ENCODE peak calls at places on chromosome 1, in nine cellular contexts. One of them, this sample, is unnamed.

GRCh38 chr1:55310517-55310927 is 95.4 kb upstream of the USP24 start:
- DNase-seq in transverse colon: no peak
- DNase-seq in stimulated activated CD4-positive, alpha-beta T cell treated with anti-CD3 and anti-CD28 coated beads, Interleukin-2, amount 100 ng/mL, for 48 hours: no peak
- DNase-seq in HTR-8/SVneo: peak
- DNase-seq in GM12865: no peak
- DNase-seq in upper lobe of right lung: no peak
- DNase-seq in ovary: no peak
- DNase-seq in CD8-positive, alpha-beta T cell: no peak
- DNase-seq in putamen: no peak
- DNase-seq in this sample: no peak

GRCh38 chr1:208820600-208821232 is 576.5 kb upstream of the PLXNA2 start:
- DNase-seq in transverse colon: no peak
- DNase-seq in stimulated activated CD4-positive, alpha-beta T cell treated with anti-CD3 and anti-CD28 coated beads, Interleukin-2, amount 100 ng/mL, for 48 hours: no peak
- DNase-seq in HTR-8/SVneo: no peak
- DNase-seq in GM12865: peak
- DNase-seq in upper lobe of right lung: no peak
- DNase-seq in ovary: no peak
- DNase-seq in CD8-positive, alpha-beta T cell: no peak
- DNase-seq in putamen: no peak
- DNase-seq in this sample: no peak

GRCh38 chr1:8127201-8127641 is 101.1 kb upstream of the ERRFI1 start:
- DNase-seq in transverse colon: no peak
- DNase-seq in stimulated activated CD4-positive, alpha-beta T cell treated with anti-CD3 and anti-CD28 coated beads, Interleukin-2, amount 100 ng/mL, for 48 hours: no peak
- DNase-seq in HTR-8/SVneo: no peak
- DNase-seq in GM12865: no peak
- DNase-seq in upper lobe of right lung: no peak
- DNase-seq in ovary: no peak
- DNase-seq in CD8-positive, alpha-beta T cell: no peak
- DNase-seq in putamen: no peak
- DNase-seq in this sample: no peak

GRCh38 chr1:23908453-23909341 is 4.5 kb downstream of the CNR2 start:
- DNase-seq in transverse colon: peak
- DNase-seq in stimulated activated CD4-positive, alpha-beta T cell treated with anti-CD3 and anti-CD28 coated beads, Interleukin-2, amount 100 ng/mL, for 48 hours: no peak
- DNase-seq in HTR-8/SVneo: no peak
- DNase-seq in GM12865: peak
- DNase-seq in upper lobe of right lung: no peak
- DNase-seq in ovary: no peak
- DNase-seq in CD8-positive, alpha-beta T cell: peak
- DNase-seq in putamen: no peak
- DNase-seq in this sample: no peak

GRCh38 chr1:219432966-219433365 is 179.9 kb downstream of the ZC3H11B start:
- DNase-seq in transverse colon: no peak
- DNase-seq in stimulated activated CD4-positive, alpha-beta T cell treated with anti-CD3 and anti-CD28 coated beads, Interleukin-2, amount 100 ng/mL, for 48 hours: no peak
- DNase-seq in HTR-8/SVneo: no peak
- DNase-seq in GM12865: no peak
- DNase-seq in upper lobe of right lung: no peak
- DNase-seq in ovary: no peak
- DNase-seq in CD8-positive, alpha-beta T cell: no peak
- DNase-seq in putamen: no peak
- DNase-seq in this sample: no peak

GRCh38 chr1:109357673-109358072 is 40.0 kb downstream of the SORT1 start:
- DNase-seq in transverse colon: no peak
- DNase-seq in stimulated activated CD4-positive, alpha-beta T cell treated with anti-CD3 and anti-CD28 coated beads, Interleukin-2, amount 100 ng/mL, for 48 hours: no peak
- DNase-seq in HTR-8/SVneo: no peak
- DNase-seq in GM12865: no peak
- DNase-seq in upper lobe of right lung: no peak
- DNase-seq in ovary: no peak
- DNase-seq in CD8-positive, alpha-beta T cell: no peak
- DNase-seq in putamen: no peak
- DNase-seq in this sample: no peak

GRCh38 chr1:200874694-200875093 is 1.9 kb downstream of the GPR25 start:
- DNase-seq in transverse colon: no peak
- DNase-seq in stimulated activated CD4-positive, alpha-beta T cell treated with anti-CD3 and anti-CD28 coated beads, Interleukin-2, amount 100 ng/mL, for 48 hours: no peak
- DNase-seq in HTR-8/SVneo: no peak
- DNase-seq in GM12865: no peak
- DNase-seq in upper lobe of right lung: no peak
- DNase-seq in ovary: no peak
- DNase-seq in CD8-positive, alpha-beta T cell: no peak
- DNase-seq in putamen: no peak
- DNase-seq in this sample: no peak

GRCh38 chr1:203038891-203039608 is 12.8 kb downstream of the PPFIA4 start:
- DNase-seq in transverse colon: peak
- DNase-seq in stimulated activated CD4-positive, alpha-beta T cell treated with anti-CD3 and anti-CD28 coated beads, Interleukin-2, amount 100 ng/mL, for 48 hours: peak
- DNase-seq in HTR-8/SVneo: peak
- DNase-seq in GM12865: peak
- DNase-seq in upper lobe of right lung: peak
- DNase-seq in ovary: peak
- DNase-seq in CD8-positive, alpha-beta T cell: peak
- DNase-seq in putamen: peak
- DNase-seq in this sample: peak

GRCh38 chr1:154386643-154387352 is 18.3 kb upstream of the IL6R start:
- DNase-seq in transverse colon: peak
- DNase-seq in stimulated activated CD4-positive, alpha-beta T cell treated with anti-CD3 and anti-CD28 coated beads, Interleukin-2, amount 100 ng/mL, for 48 hours: peak
- DNase-seq in HTR-8/SVneo: no peak
- DNase-seq in GM12865: peak
- DNase-seq in upper lobe of right lung: peak
- DNase-seq in ovary: no peak
- DNase-seq in CD8-positive, alpha-beta T cell: peak
- DNase-seq in putamen: no peak
- DNase-seq in this sample: no peak

This sample was measured in iPS DF 6.9.